ENCODE peak calls at places on chromosomes 3 and 15, in seven cellular contexts. B is tibial artery, F is A549, Y is tibial nerve, E is left ventricle myocardium inferior, P is neural progenitor cell, S is heart left ventricle. O is an unnamed sample.

GRCh38 chr15:40338041-40338657 is 2.6 kb downstream of the CCDC9B start:
- DNase-seq in S (peak; percentile 89), Y (no peak), F (peak; percentile 72), E (peak; percentile 79), B (peak; percentile 86), P (peak; percentile 88), O (peak; percentile 90)

GRCh38 chr15:68220967-68221366 is 8.6 kb downstream of the CLN6 start:
- DNase-seq in E (no peak), F (no peak), S (no peak), Y (no peak), P (no peak), B (peak; percentile 35), O (no peak)

GRCh38 chr3:38454179-38454883 is 641 bp downstream of the ACVR2B start:
- DNase-seq in P (peak; percentile 74), E (peak; percentile 25), B (peak; percentile 73), F (peak; percentile 33), Y (no peak), S (peak; percentile 67), O (peak; percentile 76)

GRCh38 chr3:48739955-48740823 is 23.2 kb upstream of the IP6K2 start:
- DNase-seq in E (peak; percentile 94), F (peak; percentile 87), P (peak; percentile 85), B (peak; percentile 94), Y (peak; percentile 76), S (peak; percentile 95), O (peak; percentile 94)

GRCh38 chr3:57956119-57956832 is 51.9 kb upstream of the FLNB start:
- DNase-seq in P (no peak), B (no peak), Y (no peak), F (no peak), E (no peak), S (no peak), O (no peak)

GRCh38 chr3:30954431-30954830 is 60.0 kb upstream of the GADL1 start:
- DNase-seq in P (no peak), F (no peak), S (no peak), Y (no peak), E (no peak), B (no peak), O (no peak)

GRCh38 chr15:69253156-69253555 is 45.6 kb upstream of the PAQR5 start:
- DNase-seq in Y (no peak), S (no peak), B (no peak), E (peak; percentile 18), F (peak; percentile 48), P (peak; percentile 8), O (no peak)

GRCh38 chr3:159322322-159322939 is 520.6 kb downstream of the MFSD1 start:
- DNase-seq in P (peak; percentile 73), E (peak; percentile 38), B (no peak), F (peak; percentile 44), Y (no peak), S (peak; percentile 62), O (peak; percentile 72)

GRCh38 chr15:66772604-66772966 is 70.5 kb downstream of the SMAD6 start:
- DNase-seq in P (no peak), B (no peak), S (no peak), F (no peak), Y (no peak), E (no peak), O (no peak)

GRCh38 chr3:21041621-21042020 is 709.4 kb downstream of the ZNF385D start:
- DNase-seq in S (no peak), E (no peak), Y (no peak), F (no peak), P (no peak), B (no peak), O (no peak)

GRCh38 chr3:55692295-55692957 is 205.3 kb upstream of the WNT5A start:
- DNase-seq in F (no peak), S (no peak), P (no peak), Y (no peak), E (no peak), B (no peak), O (no peak)

GRCh38 chr15:80173022-80173759 is 20.4 kb downstream of the FAH start:
- DNase-seq in E (peak; percentile 51), B (peak; percentile 88), S (no peak), F (peak; percentile 74), Y (peak; percentile 39), P (peak; percentile 81), O (peak; percentile 73)

GRCh38 chr15:73915085-73915484 is 11.2 kb upstream of the LOXL1 start:
- DNase-seq in B (no peak), S (no peak), P (no peak), Y (no peak), E (no peak), F (no peak), O (no peak)

GRCh38 chr15:83446904-83447708 is at the start of gene SH3GL3:
- DNase-seq in B (peak; percentile 83), E (peak; percentile 76), S (peak; percentile 86), F (peak; percentile 63), P (peak; percentile 93), Y (peak; percentile 38), O (peak; percentile 85)

GRCh38 chr3:71503525-71504249 is 79.8 kb downstream of the FOXP1 start:
- DNase-seq in Y (no peak), P (no peak), F (peak; percentile 64), E (no peak), S (no peak), B (no peak), O (no peak)

DNA sequence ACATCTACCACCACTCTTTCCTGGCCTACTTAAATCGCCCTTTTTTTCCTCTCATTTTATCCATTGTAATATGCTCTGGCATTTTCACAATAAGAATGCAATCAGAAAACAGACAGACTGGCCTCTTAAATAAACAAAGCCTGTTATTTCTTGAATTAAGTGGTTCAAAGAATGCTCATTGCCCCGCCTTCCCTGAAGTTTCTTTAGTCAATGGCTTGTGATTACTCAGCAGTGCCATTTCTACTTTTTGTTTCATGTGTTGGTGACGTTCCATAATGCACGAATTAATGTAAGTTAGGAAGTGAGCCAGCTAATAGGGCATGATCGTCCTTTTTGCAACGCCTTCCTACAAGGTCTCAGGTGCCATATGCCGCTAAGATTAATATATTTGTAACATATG is 68.0 kb downstream of the FBN1 start:
- DNase-seq in E (no peak), Y (no peak), B (no peak), F (no peak), S (no peak), P (no peak), O (no peak)
- H3K27ac ChIP-seq in E (no peak overlapping the region), Y (no peak overlapping the region), B (no peak overlapping the region), F (no peak overlapping the region), S (no peak overlapping the region), P (no peak overlapping the region), O (no peak overlapping the region)

DNA sequence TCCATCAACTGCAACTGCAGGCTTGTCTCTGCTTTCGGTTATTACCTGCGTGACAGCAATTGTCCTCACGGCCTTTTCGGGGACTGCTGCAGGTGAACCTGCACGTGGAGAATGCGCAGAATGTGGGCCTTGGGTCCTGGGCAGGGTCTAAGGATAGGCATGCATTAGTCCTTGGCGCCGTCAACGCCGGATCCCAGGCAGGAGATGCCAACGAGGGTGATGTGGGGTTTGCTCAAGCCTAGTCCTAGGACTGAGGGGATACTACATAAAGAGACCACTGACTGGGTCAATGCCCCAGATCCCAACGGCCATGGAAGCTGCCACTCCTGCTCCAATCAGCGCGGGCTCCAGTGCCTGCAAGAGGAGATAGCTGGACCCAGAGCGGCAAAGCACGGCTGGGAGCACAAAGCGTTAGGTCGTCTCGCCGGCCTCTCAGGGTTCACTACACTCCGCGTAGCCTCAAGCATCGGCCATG is 448 bp upstream of the RBM15B start:
- DNase-seq in B (no peak), Y (no peak), E (no peak), S (no peak), P (no peak), F (no peak), O (no peak)
- H3K27ac ChIP-seq in B (peak overlapping the region; percentile 67), Y (peak overlapping the region; percentile 89), E (peak overlapping the region; percentile 91), S (peak overlapping the region; percentile 81), P (no peak overlapping the region), F (peak overlapping the region; percentile 81), O (peak overlapping the region; percentile 43)

DNA sequence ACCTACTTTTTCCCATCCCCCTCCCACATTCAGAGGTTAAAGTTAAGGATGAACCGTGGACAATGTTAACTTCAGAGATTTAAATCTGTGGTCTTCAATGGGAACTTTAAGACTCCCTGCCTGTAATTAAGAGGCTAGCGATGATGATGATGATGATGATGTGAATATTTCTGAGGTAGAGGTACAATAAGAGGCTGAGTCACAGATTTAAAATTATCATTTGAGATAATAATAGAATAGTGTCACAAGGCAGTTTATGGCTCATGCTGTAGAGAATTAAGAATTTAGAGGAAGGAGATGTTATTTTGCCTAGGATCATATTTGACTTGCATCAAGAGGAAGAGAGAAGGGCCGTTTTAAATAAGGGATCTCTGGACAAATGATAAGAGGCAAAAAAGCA is 146.2 kb downstream of the BBX start:
- DNase-seq in B (no peak), S (no peak), F (no peak), E (no peak), Y (no peak), P (no peak), O (no peak)
- H3K27ac ChIP-seq in B (peak overlapping the region; percentile 10), S (no peak overlapping the region), F (no peak overlapping the region), E (no peak overlapping the region), Y (no peak overlapping the region), P (no peak overlapping the region), O (peak overlapping the region; percentile 14)

GRCh38 chr3:61910732-61911131 is 349.4 kb downstream of the PTPRG start:
- DNase-seq in E (no peak), B (no peak), P (no peak), Y (no peak), S (no peak), F (no peak), O (no peak)

GRCh38 chr3:61912158-61912557 is 350.8 kb downstream of the PTPRG start:
- DNase-seq in E (no peak), Y (no peak), F (no peak), S (no peak), B (no peak), P (no peak), O (no peak)

GRCh38 chr3:61914277-61914676 is 352.9 kb downstream of the PTPRG start:
- DNase-seq in P (no peak), B (no peak), S (no peak), E (no peak), Y (no peak), F (no peak), O (no peak)

GRCh38 chr3:61915296-61915695 is 353.9 kb downstream of the PTPRG start:
- DNase-seq in F (no peak), E (no peak), Y (no peak), P (no peak), S (no peak), B (no peak), O (no peak)

DNA sequence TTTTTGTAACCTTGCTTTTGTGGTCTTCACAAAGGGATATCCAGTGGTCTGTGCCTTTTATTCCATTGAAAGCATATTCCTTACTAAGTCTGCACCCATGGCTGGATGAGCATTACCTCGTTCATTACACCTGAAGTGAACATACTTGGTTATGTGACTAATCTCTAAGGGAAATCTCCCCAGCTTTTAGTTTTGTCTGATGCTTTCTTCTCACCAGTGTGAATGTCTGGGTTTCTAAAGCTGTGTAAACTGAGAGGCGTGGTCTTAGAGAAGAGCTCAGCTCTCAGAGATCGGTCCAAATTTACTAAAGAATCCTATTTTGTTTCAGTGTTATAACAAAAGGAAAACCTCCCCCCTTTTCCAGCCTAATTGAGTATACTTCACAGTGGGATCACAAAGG is 352.3 kb downstream of the PTPRG start:
- DNase-seq in F (no peak), S (no peak), B (no peak), Y (no peak), P (no peak), E (no peak), O (no peak)
- H3K27ac ChIP-seq in F (no peak overlapping the region), S (no peak overlapping the region), B (no peak overlapping the region), Y (no peak overlapping the region), P (no peak overlapping the region), E (no peak overlapping the region), O (no peak overlapping the region)

DNA sequence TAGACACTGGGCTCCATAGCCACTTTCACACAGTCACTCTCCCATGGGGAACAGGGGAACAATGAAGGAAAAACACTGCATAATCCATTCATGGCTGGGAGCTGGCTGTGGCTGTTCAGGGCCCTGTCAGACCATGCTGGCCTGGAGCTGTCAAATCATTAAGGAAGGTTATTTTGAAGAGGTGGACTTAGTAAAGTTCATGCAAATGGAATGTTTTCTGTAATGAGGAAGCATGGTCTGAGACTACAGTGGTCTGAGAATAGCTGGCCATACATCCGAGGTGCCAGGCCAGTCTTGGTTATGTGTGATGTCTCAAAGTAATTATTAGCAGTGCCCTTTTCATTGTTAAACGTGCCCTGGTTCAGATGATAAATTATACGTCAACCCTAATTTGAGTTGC is 117.1 kb upstream of the MRPS22 start:
- DNase-seq in Y (no peak), E (no peak), S (no peak), P (no peak), F (no peak), B (no peak), O (no peak)
- H3K27ac ChIP-seq in Y (no peak overlapping the region), E (peak overlapping the region; percentile 25), S (no peak overlapping the region), P (no peak overlapping the region), F (no peak overlapping the region), B (no peak overlapping the region), O (no peak overlapping the region)

O was measured in aorta.